ENCODE peak calls at places on chromosomes 4 and X, in ten cellular contexts. Z is NCI-H1092; C is progenitor cell of endocrine pancreas; T is NK-92 treated with Interleukin-12 subunit alpha and Interleukin-12 subunit beta, amount 100 ng/mL, for 24 hours; S is EL; O is AG04450; P is LoVo; V is hepatocyte; B is NCI-H510A; U is left cardiac atrium. W is an unnamed sample.

GRCh38 chr4:67765401-67765800 is 11.2 kb upstream of the GNRHR start:
- DNase-seq in Z (no peak), C (no peak), T (no peak), S (peak), O (no peak), P (no peak), V (no peak), B (no peak), U (no peak), W (no peak)

GRCh38 chrX:1468250-1468772 is 15.6 kb upstream of the ASMTL start:
- DNase-seq in Z (no peak), C (peak), T (peak), S (peak), O (no peak), P (peak), V (no peak), B (no peak), U (no peak), W (no peak)

GRCh38 chr4:77820836-77821561 is 1.8 kb upstream of the CNOT6L start:
- DNase-seq in Z (no peak), C (no peak), T (peak), S (no peak), O (no peak), P (no peak), V (peak), B (no peak), U (no peak), W (no peak)

GRCh38 chrX:44003975-44004374 is 30.8 kb upstream of the NDP start:
- DNase-seq in Z (no peak), C (no peak), T (no peak), S (peak), O (no peak), P (no peak), V (no peak), B (no peak), U (no peak), W (no peak)

GRCh38 chr4:26985836-26986235 is 125.2 kb downstream of the STIM2 start:
- DNase-seq in Z (no peak), C (no peak), T (no peak), S (no peak), O (no peak), P (no peak), V (no peak), B (no peak), U (no peak), W (no peak)

GRCh38 chr4:150348079-150348478 is 233.9 kb upstream of the MAB21L2 start:
- DNase-seq in Z (no peak), C (no peak), T (no peak), S (peak), O (no peak), P (peak), V (no peak), B (no peak), U (no peak), W (peak)

GRCh38 chr4:119479180-119479814 is 149.3 kb downstream of the PDE5A start:
- DNase-seq in Z (no peak), C (no peak), T (no peak), S (no peak), O (no peak), P (no peak), V (no peak), B (no peak), U (no peak), W (no peak)

GRCh38 chr4:77007358-77008230 is 58.0 kb downstream of the SEPTIN11 start:
- DNase-seq in Z (no peak), C (no peak), T (no peak), S (peak), O (no peak), P (no peak), V (no peak), B (no peak), U (peak), W (peak)

GRCh38 chr4:119858176-119858575 is 208.5 kb downstream of the MAD2L1 start:
- DNase-seq in Z (no peak), C (no peak), T (no peak), S (peak), O (no peak), P (no peak), V (no peak), B (no peak), U (no peak), W (no peak)

GRCh38 chr4:151260526-151260925 is 16.4 kb upstream of the PRSS48 start:
- DNase-seq in Z (no peak), C (no peak), T (no peak), S (peak), O (no peak), P (no peak), V (no peak), B (no peak), U (no peak), W (no peak)

GRCh38 chr4:8123389-8123788 is 35.2 kb downstream of the ABLIM2 start:
- DNase-seq in Z (peak), C (no peak), T (no peak), S (peak), O (no peak), P (no peak), V (no peak), B (no peak), U (peak), W (no peak)

GRCh38 chr4:2248821-2249261 is 6.9 kb upstream of the HAUS3 start:
- DNase-seq in Z (no peak), C (no peak), T (no peak), S (no peak), O (no peak), P (no peak), V (peak), B (no peak), U (no peak), W (no peak)

GRCh38 chrX:19344661-19345060 is 934 bp downstream of the PDHA1 start:
- DNase-seq in Z (no peak), C (no peak), T (no peak), S (no peak), O (no peak), P (no peak), V (no peak), B (no peak), U (no peak), W (no peak)

GRCh38 chr4:100420571-100420970 is 97.3 kb downstream of the EMCN start:
- DNase-seq in Z (no peak), C (no peak), T (no peak), S (no peak), O (no peak), P (peak), V (no peak), B (no peak), U (no peak), W (no peak)

GRCh38 chrX:19886888-19887531 is 390 bp downstream of the SH3KBP1 start:
- DNase-seq in Z (no peak), C (peak), T (peak), S (peak), O (no peak), P (no peak), V (no peak), B (no peak), U (no peak), W (no peak)

GRCh38 chrX:40474205-40474626 is 106.6 kb upstream of the ATP6AP2 start:
- DNase-seq in Z (peak), C (peak), T (no peak), S (no peak), O (no peak), P (no peak), V (peak), B (peak), U (no peak), W (no peak)

GRCh38 chr4:89137231-89137630 is 25.9 kb downstream of the TIGD2 start:
- DNase-seq in Z (no peak), C (no peak), T (no peak), S (no peak), O (no peak), P (no peak), V (no peak), B (no peak), U (no peak), W (no peak)

GRCh38 chr4:18691431-18692200 is 670.1 kb upstream of the LCORL start:
- DNase-seq in Z (no peak), C (no peak), T (no peak), S (no peak), O (no peak), P (no peak), V (peak), B (no peak), U (no peak), W (no peak)

GRCh38 chr4:6960154-6960553 is 50.5 kb downstream of the TBC1D14 start:
- DNase-seq in Z (no peak), C (no peak), T (no peak), S (no peak), O (no peak), P (no peak), V (no peak), B (no peak), U (no peak), W (no peak)

GRCh38 chrX:13535371-13535770 is 34.0 kb upstream of the EGFL6 start:
- DNase-seq in Z (no peak), C (no peak), T (no peak), S (no peak), O (no peak), P (no peak), V (no peak), B (no peak), U (no peak), W (no peak)

GRCh38 chrX:101219840-101220191 is 230 bp downstream of the DRP2 start:
- DNase-seq in Z (no peak), C (no peak), T (no peak), S (no peak), O (no peak), P (no peak), V (peak), B (peak), U (no peak), W (peak)

GRCh38 chrX:153688534-153688899 is 791 bp downstream of the SLC6A8 start:
- DNase-seq in Z (no peak), C (no peak), T (no peak), S (no peak), O (no peak), P (no peak), V (no peak), B (no peak), U (no peak), W (no peak)

GRCh38 chr4:8594097-8595038 is 1.8 kb downstream of the CPZ start:
- DNase-seq in Z (no peak), C (peak), T (no peak), S (peak), O (peak), P (peak), V (peak), B (no peak), U (peak), W (peak)

W was measured in HCEC 1CT.